ENCODE peak calls at places on chromosomes 13 and 19, in seven cellular contexts. Y, K, V, Q, J, D and T are unnamed samples.

GRCh38 chr13:53240316-53240715 is 211.7 kb downstream of the OLFM4 start:
- DNase-seq in J (no peak), D (no peak), V (no peak), Q (no peak), K (no peak), Y (no peak), T (no peak)

GRCh38 chr13:25371158-25371557 is 616 bp upstream of the ATP8A2 start:
- DNase-seq in V (no peak), J (no peak), K (no peak), Q (no peak), D (no peak), Y (no peak), T (no peak)

GRCh38 chr13:99196466-99197256 is 4.0 kb upstream of the UBAC2 start:
- DNase-seq in Y (no peak), D (no peak), V (no peak), K (no peak), Q (no peak), J (peak; percentile 54), T (no peak)

GRCh38 chr13:43058318-43058674 is 34.9 kb downstream of the DNAJC15 start:
- DNase-seq in K (no peak), Q (no peak), D (peak; percentile 26), V (no peak), Y (no peak), J (peak; percentile 87), T (no peak)

GRCh38 chr13:92719868-92720267 is 506.7 kb upstream of the GPC6 start:
- DNase-seq in Y (peak; percentile 43), V (no peak), K (no peak), D (no peak), Q (no peak), J (no peak), T (no peak)

GRCh38 chr19:45402469-45403070 is 2.3 kb downstream of the PPP1R13L start:
- DNase-seq in K (peak; percentile 69), D (peak; percentile 46), V (peak; percentile 49), Q (no peak), Y (peak; percentile 81), J (no peak), T (no peak)

GRCh38 chr13:96238861-96239260 is 149.0 kb downstream of the HS6ST3 start:
- DNase-seq in D (no peak), V (no peak), K (no peak), J (no peak), Q (no peak), Y (no peak), T (no peak)

GRCh38 chr19:48421548-48421947 is 24.2 kb upstream of the GRWD1 start:
- DNase-seq in V (no peak), Y (no peak), Q (peak; percentile 70), J (no peak), D (no peak), K (no peak), T (no peak)

GRCh38 chr13:57636811-57637210 is 5.3 kb downstream of the PCDH17 start:
- DNase-seq in V (no peak), K (no peak), D (no peak), Q (no peak), J (no peak), Y (no peak), T (no peak)

GRCh38 chr13:72652681-72653080 is 74.7 kb downstream of the MZT1 start:
- DNase-seq in K (no peak), V (no peak), Y (no peak), Q (no peak), D (no peak), J (no peak), T (no peak)

GRCh38 chr13:96081888-96082287 is 8.0 kb upstream of the HS6ST3 start:
- DNase-seq in Y (no peak), J (no peak), V (no peak), D (no peak), K (no peak), Q (no peak), T (no peak)

GRCh38 chr19:42150940-42151339 is 18.7 kb upstream of the POU2F2 start:
- DNase-seq in J (no peak), Q (no peak), K (no peak), V (no peak), D (no peak), Y (peak; percentile 35), T (no peak)

GRCh38 chr19:44808463-44809371 is at the start of gene BCAM:
- DNase-seq in Y (peak; percentile 91), J (no peak), Q (peak; percentile 83), K (peak; percentile 83), V (peak; percentile 71), D (peak; percentile 93), T (peak; percentile 84)

GRCh38 chr19:18489627-18490184 is 32.2 kb downstream of the ELL start:
- DNase-seq in D (no peak), Q (no peak), K (no peak), J (no peak), V (no peak), Y (no peak), T (no peak)

GRCh38 chr19:18487576-18488402 is 34.1 kb downstream of the ELL start:
- DNase-seq in Y (no peak), J (no peak), D (no peak), Q (no peak), K (no peak), V (no peak), T (no peak)

GRCh38 chr19:18488403-18488723 is 33.5 kb downstream of the ELL start:
- DNase-seq in K (no peak), V (no peak), D (no peak), Y (no peak), Q (no peak), J (no peak), T (no peak)

GRCh38 chr19:18490719-18491118 is 31.2 kb downstream of the ELL start:
- DNase-seq in K (no peak), V (no peak), Y (no peak), J (no peak), Q (no peak), D (no peak), T (no peak)

GRCh38 chr19:18488838-18489626 is 32.8 kb downstream of the ELL start:
- DNase-seq in K (no peak), V (no peak), Y (peak; percentile 81), D (no peak), Q (no peak), J (no peak), T (no peak)
- TF ChIP-seq CTCF in K (peak; percentile 32), V (peak; percentile 30), Y (peak; percentile 59), D (peak; percentile 40), Q (peak; percentile 31), J (peak; percentile 48), T (no peak)

DNA sequence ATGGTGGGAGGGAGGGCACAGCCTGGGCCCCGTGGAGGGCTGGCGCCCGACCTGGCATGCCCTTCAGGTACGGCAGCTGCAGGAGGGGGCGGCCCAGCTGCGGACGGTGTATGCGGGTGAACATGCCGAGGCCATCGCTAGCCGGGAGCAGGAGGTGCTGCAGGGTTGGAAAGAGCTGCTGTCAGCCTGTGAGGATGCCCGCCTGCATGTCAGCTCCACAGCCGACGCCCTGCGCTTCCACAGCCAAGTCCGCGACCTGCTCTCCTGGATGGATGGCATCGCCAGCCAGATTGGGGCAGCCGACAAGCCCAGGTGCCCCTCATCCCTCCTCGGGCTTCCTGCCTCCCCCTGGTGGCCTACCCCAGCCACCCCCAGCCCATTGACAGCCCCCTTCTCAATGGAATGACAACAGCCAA is 16.6 kb upstream of the SHKBP1 start:
- DNase-seq in K (no peak), D (no peak), V (no peak), Y (no peak), J (no peak), Q (no peak), T (no peak)
- H3K4me3 ChIP-seq in K (no peak overlapping the region), D (no peak overlapping the region), V (no peak overlapping the region), Y (no peak overlapping the region), J (no peak overlapping the region), Q (no peak overlapping the region), T (no peak overlapping the region)

GRCh38 chr19:11580665-11581418 is 3.4 kb upstream of the ACP5 start:
- DNase-seq in V (peak; percentile 58), D (no peak), Q (no peak), J (no peak), K (no peak), Y (no peak), T (no peak)

GRCh38 chr19:11574689-11575088 is 2.8 kb downstream of the ACP5 start:
- DNase-seq in J (no peak), D (no peak), K (no peak), Q (no peak), V (no peak), Y (no peak), T (no peak)

GRCh38 chr19:11578342-11579142 is 1.1 kb upstream of the ACP5 start:
- DNase-seq in Q (peak; percentile 46), V (peak; percentile 39), K (peak; percentile 92), Y (peak; percentile 25), D (peak; percentile 62), J (no peak), T (no peak)

GRCh38 chr19:11576186-11576585 is 1.3 kb downstream of the ACP5 start:
- DNase-seq in D (no peak), Y (no peak), V (no peak), J (no peak), K (peak; percentile 66), Q (no peak), T (no peak)

GRCh38 chr19:11577451-11578341 is at the start of gene ACP5:
- DNase-seq in V (no peak), D (no peak), J (no peak), K (peak; percentile 63), Y (no peak), Q (no peak), T (no peak)
- H3K27ac ChIP-seq in V (peak within 1 kb of the TSS; percentile 53), D (no peak within 1 kb of the TSS), J (no peak within 1 kb of the TSS), K (peak within 1 kb of the TSS; percentile 82), Y (no peak within 1 kb of the TSS), Q (no peak within 1 kb of the TSS), T (peak within 1 kb of the TSS; percentile 31)

GRCh38 chr19:50155520-50156109 is 7.5 kb downstream of the IZUMO2 start:
- DNase-seq in K (no peak), Q (no peak), D (no peak), Y (peak; percentile 9), V (no peak), J (no peak), T (no peak)
- TF ChIP-seq CTCF in K (no peak), Q (no peak), D (no peak), Y (peak; percentile 29), V (no peak), J (peak; percentile 76), T (no peak)

GRCh38 chr13:83880275-83881027 is 1.8 kb downstream of the SLITRK1 start:
- DNase-seq in Y (peak; percentile 26), J (no peak), D (no peak), K (no peak), V (no peak), Q (no peak), T (no peak)

GRCh38 chr13:83879431-83880171 is 2.7 kb downstream of the SLITRK1 start:
- DNase-seq in Y (peak; percentile 43), K (no peak), Q (no peak), D (no peak), J (no peak), V (no peak), T (no peak)

GRCh38 chr13:83882626-83882959 is 319 bp upstream of the SLITRK1 start:
- DNase-seq in J (no peak), Y (no peak), D (no peak), V (no peak), K (no peak), Q (no peak), T (no peak)

GRCh38 chr13:83881917-83882625 is at the start of gene SLITRK1:
- DNase-seq in D (peak; percentile 36), V (no peak), Y (peak; percentile 94), Q (no peak), K (peak; percentile 47), J (no peak), T (no peak)

GRCh38 chr13:83881031-83881727 is 1.1 kb downstream of the SLITRK1 start:
- DNase-seq in V (no peak), K (no peak), D (no peak), Q (no peak), Y (peak; percentile 8), J (no peak), T (no peak)
- H3K4me3 ChIP-seq in V (no peak overlapping the region), K (no peak overlapping the region), D (no peak overlapping the region), Q (no peak overlapping the region), Y (peak overlapping the region; percentile 65), J (no peak overlapping the region), T (no peak overlapping the region)

GRCh38 chr19:33390120-33390907 is 16.8 kb downstream of the CEBPG start:
- DNase-seq in Q (peak; percentile 88), Y (no peak), K (peak; percentile 62), J (no peak), V (peak; percentile 62), D (peak; percentile 57), T (no peak)
- H3K27ac ChIP-seq in Q (peak overlapping the region; percentile 72), Y (no peak overlapping the region), K (peak overlapping the region; percentile 69), J (no peak overlapping the region), V (peak overlapping the region; percentile 60), D (peak overlapping the region; percentile 79), T (peak overlapping the region; percentile 78)